ENCODE peak calls at places on chromosomes 3 and 15, in six cellular contexts. X is fibroblast of lung; Q is psoas muscle; R is WERI-Rb-1; Z is Panc1; D is CD8-positive, alpha-beta T cell. A is an unnamed sample.
A peak's percentile ranks its signal among the peaks of the same experiment; 100 is the strongest.

GRCh38 chr3:178810173-178810572 is 261.4 kb downstream of the ZMAT3 start:
- DNase-seq in X (no peak), Q (no peak), R (no peak), Z (no peak), D (no peak), A (no peak)

GRCh38 chr15:85771276-85771675 is 23.4 kb downstream of the KLHL25 start:
- DNase-seq in X (no peak), Q (no peak), R (no peak), Z (no peak), D (no peak), A (no peak)

GRCh38 chr3:103002447-103002846 is 567.6 kb downstream of the ZPLD1 start:
- DNase-seq in X (peak; percentile 80), Q (no peak), R (no peak), Z (no peak), D (no peak), A (no peak)

GRCh38 chr3:134481166-134481565 is 4.6 kb downstream of the ANAPC13 start:
- DNase-seq in X (no peak), Q (no peak), R (no peak), Z (no peak), D (no peak), A (no peak)

GRCh38 chr3:185502987-185503386 is 4.2 kb upstream of the TMEM41A start:
- DNase-seq in X (no peak), Q (no peak), R (no peak), Z (no peak), D (no peak), A (peak; percentile 27)

GRCh38 chr3:46656778-46657556 is 36.5 kb downstream of the ALS2CL start:
- DNase-seq in X (no peak), Q (no peak), R (no peak), Z (no peak), D (no peak), A (no peak)

GRCh38 chr15:98787936-98788757 is 139.8 kb downstream of the IGF1R start:
- DNase-seq in X (no peak), Q (no peak), R (peak; percentile 68), Z (no peak), D (no peak), A (no peak)

GRCh38 chr3:65729553-65729952 is 309.2 kb downstream of the MAGI1 start:
- DNase-seq in X (peak; percentile 87), Q (no peak), R (no peak), Z (no peak), D (no peak), A (no peak)

GRCh38 chr3:36763850-36764703 is at the start of gene DCLK3:
- DNase-seq in X (no peak), Q (peak; percentile 18), R (peak; percentile 61), Z (no peak), D (no peak), A (peak; percentile 38)

GRCh38 chr3:32401541-32402052 is 9.9 kb downstream of the CMTM7 start:
- DNase-seq in X (peak; percentile 82), Q (peak; percentile 82), R (peak; percentile 69), Z (no peak), D (peak; percentile 67), A (peak; percentile 83)

GRCh38 chr3:32424581-32425250 is 33.1 kb downstream of the CMTM7 start:
- DNase-seq in X (no peak), Q (no peak), R (no peak), Z (no peak), D (no peak), A (no peak)

GRCh38 chr3:188937389-188937788 is 234.4 kb upstream of the TPRG1 start:
- DNase-seq in X (peak; percentile 32), Q (no peak), R (no peak), Z (no peak), D (no peak), A (no peak)

GRCh38 chr3:138328341-138328740 is 1.3 kb downstream of the NME9 start:
- DNase-seq in X (peak; percentile 27), Q (no peak), R (no peak), Z (no peak), D (no peak), A (no peak)

GRCh38 chr15:73936181-73936580 is 9.9 kb downstream of the LOXL1 start:
- DNase-seq in X (peak; percentile 54), Q (no peak), R (peak; percentile 56), Z (no peak), D (no peak), A (no peak)

GRCh38 chr3:64655160-64655559 is 32.6 kb downstream of the ADAMTS9 start:
- DNase-seq in X (no peak), Q (no peak), R (no peak), Z (no peak), D (no peak), A (no peak)
- TF ChIP-seq CTCF in X (no peak), Q (no peak), R (no peak), Z (no peak), D (no peak), A (no peak)

GRCh38 chr15:100433304-100433703 is 91.5 kb upstream of the ADAMTS17 start:
- DNase-seq in X (no peak), Q (no peak), R (no peak), Z (no peak), D (no peak), A (no peak)
- H3K27ac ChIP-seq in X (no peak overlapping the region), Q (peak overlapping the region; percentile 66), R (no peak overlapping the region), Z (no peak overlapping the region), D (no peak overlapping the region), A (no peak overlapping the region)

DNA sequence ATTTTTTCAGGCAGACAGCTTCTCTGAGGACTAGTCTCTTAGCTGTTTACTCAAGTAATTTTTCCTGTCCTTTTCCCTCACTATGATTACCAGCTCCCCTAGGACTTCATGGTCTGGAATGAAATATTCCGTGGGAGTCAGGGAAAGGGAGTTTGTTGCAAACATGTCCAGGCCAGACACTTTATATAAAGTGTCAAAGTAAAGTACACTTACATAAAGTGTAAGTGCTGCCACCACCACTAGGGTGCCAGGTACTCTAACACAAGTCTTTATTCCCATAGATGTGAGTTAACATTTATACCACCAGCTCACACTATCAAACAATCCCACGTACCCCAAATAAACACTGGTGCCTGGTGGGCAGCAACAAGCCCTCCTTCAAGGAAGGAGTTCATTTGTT is 179.8 kb downstream of the SNRPN start:
- DNase-seq in X (peak; percentile 26), Q (no peak), R (no peak), Z (no peak), D (no peak), A (no peak)
- H3K9me3 ChIP-seq in X (no peaks in the 10 kb centered on the region), Q (no peaks in the 10 kb centered on the region), R (no peaks in the 10 kb centered on the region), Z (no peaks in the 10 kb centered on the region), D (no peaks in the 10 kb centered on the region), A (no peaks in the 10 kb centered on the region)

GRCh38 chr15:51758645-51759044 is 7.2 kb downstream of the TMOD2 start:
- DNase-seq in X (peak; percentile 68), Q (peak; percentile 37), R (no peak), Z (no peak), D (no peak), A (peak; percentile 52)

GRCh38 chr15:51756482-51756881 is 5.1 kb downstream of the TMOD2 start:
- DNase-seq in X (no peak), Q (no peak), R (no peak), Z (no peak), D (no peak), A (no peak)

GRCh38 chr15:51757463-51757862 is 6.1 kb downstream of the TMOD2 start:
- DNase-seq in X (no peak), Q (no peak), R (no peak), Z (no peak), D (no peak), A (no peak)

GRCh38 chr15:51760805-51761204 is 9.4 kb downstream of the TMOD2 start:
- DNase-seq in X (no peak), Q (no peak), R (no peak), Z (no peak), D (no peak), A (no peak)

GRCh38 chr15:51759557-51760070 is 8.2 kb downstream of the TMOD2 start:
- DNase-seq in X (peak; percentile 95), Q (no peak), R (peak; percentile 16), Z (no peak), D (no peak), A (peak; percentile 52)
- TF ChIP-seq CTCF in X (peak; percentile 53), Q (no peak), R (peak; percentile 45), Z (peak; percentile 26), D (no peak), A (no peak)

DNA sequence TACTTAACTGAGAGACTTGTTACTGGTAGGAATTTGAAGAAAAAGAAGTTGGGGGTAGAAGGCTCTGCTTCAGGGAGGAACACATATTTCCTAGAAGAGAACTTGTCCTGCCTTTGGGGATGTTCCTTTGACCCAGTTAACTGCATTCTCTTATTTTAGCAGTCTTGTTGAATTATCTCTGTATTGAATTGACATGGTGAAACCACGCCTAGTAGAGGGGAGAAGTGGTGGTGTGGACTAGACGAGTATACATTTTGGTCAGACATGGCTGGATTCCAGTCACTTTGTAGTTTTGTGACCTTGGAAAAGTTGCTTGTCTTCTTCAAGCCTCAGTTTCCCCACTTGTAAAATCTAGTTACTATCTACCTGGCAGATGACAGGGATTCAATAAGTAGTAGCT is 87.8 kb downstream of the FNDC3B start:
- DNase-seq in X (no peak), Q (no peak), R (no peak), Z (no peak), D (no peak), A (no peak)
- H3K27ac ChIP-seq in X (no peak overlapping the region), Q (peak overlapping the region; percentile 95), R (no peak overlapping the region), Z (peak overlapping the region; percentile 92), D (no peak overlapping the region), A (peak overlapping the region; percentile 81)

GRCh38 chr3:110664148-110664547 is 407.5 kb upstream of the NECTIN3 start:
- DNase-seq in X (peak; percentile 39), Q (no peak), R (no peak), Z (no peak), D (no peak), A (no peak)

GRCh38 chr3:110670407-110670806 is 401.2 kb upstream of the NECTIN3 start:
- DNase-seq in X (no peak), Q (no peak), R (no peak), Z (no peak), D (no peak), A (no peak)

GRCh38 chr3:110667216-110667615 is 404.4 kb upstream of the NECTIN3 start:
- DNase-seq in X (no peak), Q (no peak), R (no peak), Z (no peak), D (no peak), A (no peak)
- H3K9me3 ChIP-seq in X (no peaks in the 10 kb centered on the region), Q (no peaks in the 10 kb centered on the region), R (peaks cover 3% of the 10 kb centered on the region), Z (no peaks in the 10 kb centered on the region), D (no peaks in the 10 kb centered on the region), A (peaks cover 18% of the 10 kb centered on the region)

GRCh38 chr3:146026547-146026946 is 134.4 kb downstream of the PLOD2 start:
- DNase-seq in X (no peak), Q (no peak), R (no peak), Z (no peak), D (no peak), A (no peak)
- TF ChIP-seq CTCF in X (peak; percentile 5), Q (no peak), R (no peak), Z (no peak), D (no peak), A (no peak)

GRCh38 chr3:183396662-183397391 is 31.6 kb downstream of the MCF2L2 start:
- DNase-seq in X (no peak), Q (no peak), R (no peak), Z (no peak), D (no peak), A (no peak)
- H3K27ac ChIP-seq in X (no peak overlapping the region), Q (no peak overlapping the region), R (no peak overlapping the region), Z (no peak overlapping the region), D (no peak overlapping the region), A (no peak overlapping the region)